ENCODE peak calls at places on chromosomes 11 and 22, in four cellular contexts. One of them, this sample, is unnamed.

GRCh38 chr22:49087163-49087562 is 740.5 kb downstream of the BRD1 start:
- DNase-seq in AG10803: no peak
- DNase-seq in astrocyte of the spinal cord: no peak
- DNase-seq in CD14-positive monocyte: no peak
- DNase-seq in this sample: peak

GRCh38 chr11:120651836-120652235 is 140.3 kb downstream of the GRIK4 start:
- DNase-seq in CD14-positive monocyte: no peak
- DNase-seq in AG10803: no peak
- DNase-seq in astrocyte of the spinal cord: no peak
- DNase-seq in this sample: no peak

GRCh38 chr22:26461188-26461810 is 22.3 kb downstream of the HPS4 start:
- DNase-seq in astrocyte of the spinal cord: no peak
- DNase-seq in AG10803: peak
- DNase-seq in CD14-positive monocyte: no peak
- DNase-seq in this sample: no peak

GRCh38 chr11:58787903-58788302 is 56.2 kb upstream of the GLYAT start:
- DNase-seq in CD14-positive monocyte: no peak
- DNase-seq in AG10803: no peak
- DNase-seq in astrocyte of the spinal cord: no peak
- DNase-seq in this sample: no peak

GRCh38 chr11:65047581-65048422 is 6.8 kb downstream of the SAC3D1 start:
- DNase-seq in AG10803: peak
- DNase-seq in CD14-positive monocyte: no peak
- DNase-seq in astrocyte of the spinal cord: no peak
- DNase-seq in this sample: no peak

GRCh38 chr11:58301576-58301975 is 33.5 kb upstream of the OR10W1 start:
- DNase-seq in CD14-positive monocyte: no peak
- DNase-seq in AG10803: peak
- DNase-seq in astrocyte of the spinal cord: peak
- DNase-seq in this sample: no peak

GRCh38 chr11:26778000-26778757 is 56.3 kb upstream of the SLC5A12 start:
- DNase-seq in astrocyte of the spinal cord: peak
- DNase-seq in CD14-positive monocyte: no peak
- DNase-seq in AG10803: peak
- DNase-seq in this sample: no peak

GRCh38 chr22:31092161-31092560 is 11.0 kb downstream of the SMTN start:
- DNase-seq in astrocyte of the spinal cord: no peak
- DNase-seq in AG10803: no peak
- DNase-seq in CD14-positive monocyte: no peak
- DNase-seq in this sample: no peak

GRCh38 chr11:111923351-111923788 is 4.7 kb downstream of the C11orf52 start:
- DNase-seq in AG10803: peak
- DNase-seq in CD14-positive monocyte: no peak
- DNase-seq in astrocyte of the spinal cord: peak
- DNase-seq in this sample: no peak

GRCh38 chr11:134150195-134150903 is 73.4 kb downstream of the NCAPD3 start:
- DNase-seq in CD14-positive monocyte: no peak
- DNase-seq in AG10803: no peak
- DNase-seq in astrocyte of the spinal cord: no peak
- DNase-seq in this sample: no peak

GRCh38 chr11:19832901-19833300 is 120.3 kb downstream of the NAV2 start:
- DNase-seq in AG10803: no peak
- DNase-seq in CD14-positive monocyte: no peak
- DNase-seq in astrocyte of the spinal cord: no peak
- DNase-seq in this sample: no peak

GRCh38 chr22:20522828-20523117 is 15.4 kb downstream of the MED15 start:
- DNase-seq in CD14-positive monocyte: no peak
- DNase-seq in AG10803: no peak
- DNase-seq in astrocyte of the spinal cord: no peak
- DNase-seq in this sample: peak

GRCh38 chr11:62854013-62854824 is 14.8 kb upstream of the WDR74 start:
- DNase-seq in astrocyte of the spinal cord: no peak
- DNase-seq in AG10803: no peak
- DNase-seq in CD14-positive monocyte: no peak
- DNase-seq in this sample: no peak

GRCh38 chr11:128398517-128399152 is 188.7 kb downstream of the ETS1 start:
- DNase-seq in astrocyte of the spinal cord: no peak
- DNase-seq in AG10803: no peak
- DNase-seq in CD14-positive monocyte: no peak
- DNase-seq in this sample: no peak

GRCh38 chr11:120283124-120283523 is 42.0 kb upstream of the TLCD5 start:
- DNase-seq in CD14-positive monocyte: no peak
- DNase-seq in AG10803: no peak
- DNase-seq in astrocyte of the spinal cord: no peak
- DNase-seq in this sample: no peak

GRCh38 chr11:45100338-45100737 is 46.1 kb upstream of the PRDM11 start:
- DNase-seq in AG10803: peak
- DNase-seq in astrocyte of the spinal cord: no peak
- DNase-seq in CD14-positive monocyte: peak
- DNase-seq in this sample: no peak

GRCh38 chr11:82041764-82042163 is 691.9 kb downstream of the FAM181B start:
- DNase-seq in astrocyte of the spinal cord: no peak
- DNase-seq in CD14-positive monocyte: no peak
- DNase-seq in AG10803: no peak
- DNase-seq in this sample: no peak

GRCh38 chr11:2247496-2247895 is 22.9 kb downstream of the ASCL2 start:
- DNase-seq in astrocyte of the spinal cord: no peak
- DNase-seq in AG10803: no peak
- DNase-seq in CD14-positive monocyte: no peak
- DNase-seq in this sample: no peak

GRCh38 chr22:30408388-30409101 is 11.7 kb downstream of the SEC14L2 start:
- DNase-seq in CD14-positive monocyte: no peak
- DNase-seq in AG10803: peak
- DNase-seq in astrocyte of the spinal cord: peak
- DNase-seq in this sample: no peak

GRCh38 chr11:111999111-111999510 is 26.1 kb upstream of the DLAT start:
- DNase-seq in astrocyte of the spinal cord: no peak
- DNase-seq in AG10803: no peak
- DNase-seq in CD14-positive monocyte: no peak
- DNase-seq in this sample: no peak

GRCh38 chr22:42300286-42301071 is 30.0 kb upstream of the TCF20 start:
- DNase-seq in CD14-positive monocyte: peak
- DNase-seq in astrocyte of the spinal cord: no peak
- DNase-seq in AG10803: no peak
- DNase-seq in this sample: no peak

GRCh38 chr11:80758787-80759186 is 1318.0 kb upstream of the TENM4 start:
- DNase-seq in AG10803: no peak
- DNase-seq in CD14-positive monocyte: no peak
- DNase-seq in astrocyte of the spinal cord: no peak
- DNase-seq in this sample: no peak
- TF ChIP-seq CTCF in AG10803: no peak
- TF ChIP-seq CTCF in CD14-positive monocyte: no peak
- TF ChIP-seq CTCF in astrocyte of the spinal cord: no peak
- TF ChIP-seq CTCF in this sample: no peak

GRCh38 chr11:77547863-77548551 is 41.7 kb upstream of the AQP11 start:
- DNase-seq in astrocyte of the spinal cord: peak
- DNase-seq in AG10803: peak
- DNase-seq in CD14-positive monocyte: no peak
- DNase-seq in this sample: no peak

GRCh38 chr11:77547047-77547836 is 42.5 kb upstream of the AQP11 start:
- DNase-seq in AG10803: no peak
- DNase-seq in CD14-positive monocyte: no peak
- DNase-seq in astrocyte of the spinal cord: no peak
- DNase-seq in this sample: no peak

GRCh38 chr11:77548552-77549439 is 41.0 kb upstream of the AQP11 start:
- DNase-seq in AG10803: no peak
- DNase-seq in astrocyte of the spinal cord: no peak
- DNase-seq in CD14-positive monocyte: no peak
- DNase-seq in this sample: no peak
- TF ChIP-seq CTCF in AG10803: no peak
- TF ChIP-seq CTCF in astrocyte of the spinal cord: no peak
- TF ChIP-seq CTCF in CD14-positive monocyte: peak
- TF ChIP-seq CTCF in this sample: peak

DNA sequence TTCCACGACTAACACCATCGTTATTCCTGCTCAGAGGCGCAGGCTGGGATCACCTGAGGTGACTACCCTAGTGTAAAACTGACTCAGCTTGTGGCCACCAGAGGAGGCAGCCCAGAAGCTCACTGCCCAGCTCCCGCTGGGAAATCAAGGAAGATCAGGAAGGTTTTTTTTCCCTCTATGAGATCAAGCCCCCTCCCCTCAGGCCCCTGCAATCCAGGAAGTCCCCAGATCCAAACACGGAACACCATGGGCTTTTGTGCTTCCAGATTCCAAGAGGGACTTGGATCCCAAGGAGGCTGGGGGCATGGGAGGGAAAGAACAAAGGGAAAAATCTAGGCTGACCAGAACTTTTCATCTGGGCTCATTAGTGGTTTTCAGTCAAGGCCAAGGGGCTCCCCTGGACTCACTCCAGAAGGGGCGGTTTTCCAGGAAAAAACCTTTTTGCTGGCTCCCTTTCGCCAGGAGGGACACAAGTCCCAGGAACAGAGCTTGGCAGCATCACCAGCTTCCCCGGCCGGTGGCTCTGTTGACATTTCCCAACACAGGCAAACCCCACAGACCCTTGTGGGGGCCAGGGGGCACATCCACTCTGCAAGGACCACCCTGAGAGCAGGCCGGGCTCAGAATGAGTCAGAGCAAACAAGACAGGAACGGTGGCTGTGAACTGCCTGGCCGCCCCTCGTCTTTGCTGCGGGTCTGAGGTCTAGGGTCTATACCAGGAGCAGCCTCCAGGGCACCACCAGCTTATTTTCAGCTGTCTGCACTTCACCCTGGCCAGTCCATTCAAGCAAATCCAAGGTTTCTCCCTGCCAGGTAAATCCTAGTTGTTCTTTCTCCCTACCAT is 36.8 kb downstream of the MYH9 start:
- DNase-seq in AG10803: no peak
- DNase-seq in CD14-positive monocyte: no peak
- DNase-seq in astrocyte of the spinal cord: peak
- DNase-seq in this sample: no peak
- TF ChIP-seq CTCF in AG10803: no peak
- TF ChIP-seq CTCF in CD14-positive monocyte: no peak
- TF ChIP-seq CTCF in astrocyte of the spinal cord: peak
- TF ChIP-seq CTCF in this sample: peak

DNA sequence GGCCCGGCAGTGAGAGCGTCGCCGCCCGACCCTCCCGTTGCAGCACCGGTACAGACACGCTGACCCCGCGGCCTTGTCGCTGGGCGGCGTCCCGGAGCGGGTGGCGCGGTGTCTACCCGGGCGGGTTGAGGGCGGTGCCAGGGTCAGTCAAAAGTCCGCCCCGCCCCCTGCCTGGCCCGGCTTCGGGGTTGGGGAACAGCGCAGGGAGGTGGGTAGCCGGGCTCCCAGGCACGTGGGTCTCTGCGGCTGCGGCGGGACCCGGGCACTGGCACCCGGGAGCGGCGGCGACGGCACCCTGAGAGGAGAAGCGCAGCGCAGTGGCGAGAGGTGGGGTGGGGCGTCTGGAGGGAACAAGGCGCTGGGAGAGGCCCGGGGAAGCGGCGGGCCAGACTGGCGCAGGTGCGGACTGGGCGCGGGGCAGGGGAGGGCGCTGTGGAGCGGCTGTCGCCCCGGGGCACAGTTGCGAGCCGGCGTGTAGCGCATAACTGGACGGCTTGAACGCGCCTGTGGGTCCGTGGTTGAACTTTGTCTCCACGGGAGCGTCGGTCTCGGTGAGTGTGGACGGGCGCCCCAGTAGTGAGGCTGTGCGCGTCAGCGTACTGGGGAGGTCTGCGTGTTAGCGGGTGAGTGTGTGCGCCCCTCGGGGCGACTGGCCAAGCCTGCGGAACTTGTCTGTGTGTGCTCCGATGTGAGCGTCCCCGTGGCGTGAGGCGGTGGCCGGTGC is at the start of gene P2RY2:
- DNase-seq in CD14-positive monocyte: peak
- DNase-seq in astrocyte of the spinal cord: no peak
- DNase-seq in AG10803: peak
- DNase-seq in this sample: peak
- TF ChIP-seq CTCF in CD14-positive monocyte: peak
- TF ChIP-seq CTCF in astrocyte of the spinal cord: peak
- TF ChIP-seq CTCF in AG10803: peak
- TF ChIP-seq CTCF in this sample: peak

GRCh38 chr22:22461583-22461982 is 47.0 kb downstream of the ZNF280B start:
- DNase-seq in CD14-positive monocyte: no peak
- DNase-seq in astrocyte of the spinal cord: no peak
- DNase-seq in AG10803: no peak
- DNase-seq in this sample: no peak

GRCh38 chr22:22461111-22461510 is 47.4 kb downstream of the ZNF280B start:
- DNase-seq in astrocyte of the spinal cord: no peak
- DNase-seq in CD14-positive monocyte: no peak
- DNase-seq in AG10803: no peak
- DNase-seq in this sample: no peak

GRCh38 chr22:22460060-22460459 is 48.5 kb downstream of the ZNF280B start:
- DNase-seq in CD14-positive monocyte: no peak
- DNase-seq in astrocyte of the spinal cord: no peak
- DNase-seq in AG10803: no peak
- DNase-seq in this sample: no peak

GRCh38 chr22:22458896-22459588 is 49.5 kb downstream of the ZNF280B start:
- DNase-seq in astrocyte of the spinal cord: no peak
- DNase-seq in AG10803: no peak
- DNase-seq in CD14-positive monocyte: no peak
- DNase-seq in this sample: no peak

DNA sequence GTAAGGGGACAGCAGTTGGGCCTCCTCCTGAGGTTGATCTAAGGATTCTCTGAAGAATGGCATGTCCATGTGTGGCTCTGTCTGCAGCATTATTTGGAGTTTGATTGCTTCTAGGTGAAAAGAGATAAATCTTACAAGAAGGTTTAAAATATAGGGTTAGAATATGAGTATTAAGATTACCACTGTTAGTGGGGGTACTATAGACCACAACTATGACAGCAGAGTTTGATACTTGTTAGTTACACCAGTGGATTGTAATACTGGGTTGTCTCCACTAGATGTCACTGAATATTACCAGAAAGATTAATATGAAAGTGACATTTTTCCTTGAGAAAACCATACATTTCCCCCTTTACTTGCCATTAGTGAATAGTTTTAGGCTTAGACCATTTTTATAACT is 47.9 kb downstream of the ZNF280B start:
- DNase-seq in AG10803: no peak
- DNase-seq in astrocyte of the spinal cord: no peak
- DNase-seq in CD14-positive monocyte: no peak
- DNase-seq in this sample: no peak
- TF ChIP-seq CTCF in AG10803: peak
- TF ChIP-seq CTCF in astrocyte of the spinal cord: peak
- TF ChIP-seq CTCF in CD14-positive monocyte: peak
- TF ChIP-seq CTCF in this sample: peak

DNA sequence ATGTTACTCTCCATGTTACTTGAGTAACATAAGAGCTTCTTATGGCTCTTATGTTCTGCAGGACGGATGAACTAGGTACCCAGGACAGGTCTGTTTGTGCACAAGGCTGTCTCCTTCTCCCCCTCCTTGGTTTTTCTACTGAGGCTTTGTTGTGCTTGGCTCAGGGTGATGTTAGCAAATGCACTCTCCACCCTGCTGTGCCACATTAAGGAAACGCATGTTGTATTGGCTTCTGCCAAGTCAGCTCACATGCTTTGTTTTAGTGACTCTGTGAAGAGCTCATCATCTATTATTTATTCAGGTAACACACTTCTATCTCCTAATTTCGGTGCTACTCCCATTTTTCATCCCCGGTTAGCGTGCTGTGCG is 108.3 kb downstream of the PTPRJ start:
- DNase-seq in AG10803: no peak
- DNase-seq in CD14-positive monocyte: no peak
- DNase-seq in astrocyte of the spinal cord: peak
- DNase-seq in this sample: no peak
- TF ChIP-seq CTCF in AG10803: no peak
- TF ChIP-seq CTCF in CD14-positive monocyte: no peak
- TF ChIP-seq CTCF in astrocyte of the spinal cord: no peak
- TF ChIP-seq CTCF in this sample: no peak